ENCODE peak calls at places on chromosomes 6 and 20, in six cellular contexts. One of them, this sample, is unnamed.

GRCh38 chr6:23413327-23414203 is 712.5 kb upstream of the NRSN1 start:
- DNase-seq in ovary: no peak
- DNase-seq in tibial artery: no peak
- DNase-seq in lower lobe of right lung: no peak
- DNase-seq in right cardiac atrium: no peak
- DNase-seq in stomach: no peak
- DNase-seq in this sample: no peak

GRCh38 chr6:10659697-10660348 is 34.6 kb downstream of the C6orf52 start:
- DNase-seq in ovary: no peak
- DNase-seq in tibial artery: no peak
- DNase-seq in lower lobe of right lung: peak; percentile 45
- DNase-seq in right cardiac atrium: peak; percentile 53
- DNase-seq in stomach: peak; percentile 26
- DNase-seq in this sample: no peak

GRCh38 chr6:158518196-158519127 is 41.4 kb upstream of the TMEM181 start:
- DNase-seq in ovary: no peak
- DNase-seq in tibial artery: no peak
- DNase-seq in lower lobe of right lung: no peak
- DNase-seq in right cardiac atrium: peak; percentile 67
- DNase-seq in stomach: peak; percentile 63
- DNase-seq in this sample: peak; percentile 38

GRCh38 chr6:14542670-14543366 is 425.2 kb downstream of the CD83 start:
- DNase-seq in ovary: no peak
- DNase-seq in tibial artery: no peak
- DNase-seq in lower lobe of right lung: no peak
- DNase-seq in right cardiac atrium: no peak
- DNase-seq in stomach: no peak
- DNase-seq in this sample: no peak

GRCh38 chr6:131038612-131039344 is 24.3 kb downstream of the EPB41L2 start:
- DNase-seq in ovary: no peak
- DNase-seq in tibial artery: no peak
- DNase-seq in lower lobe of right lung: no peak
- DNase-seq in right cardiac atrium: no peak
- DNase-seq in stomach: no peak
- DNase-seq in this sample: no peak

GRCh38 chr6:139047677-139048076 is 19.1 kb downstream of the ABRACL start:
- DNase-seq in ovary: no peak
- DNase-seq in tibial artery: no peak
- DNase-seq in lower lobe of right lung: no peak
- DNase-seq in right cardiac atrium: no peak
- DNase-seq in stomach: no peak
- DNase-seq in this sample: no peak

GRCh38 chr20:44910690-44911262 is 916 bp downstream of the PABPC1L start:
- DNase-seq in ovary: no peak
- DNase-seq in tibial artery: no peak
- DNase-seq in lower lobe of right lung: no peak
- DNase-seq in right cardiac atrium: no peak
- DNase-seq in stomach: no peak
- DNase-seq in this sample: no peak

GRCh38 chr6:170404697-170405096 is 98.1 kb downstream of the FAM120B start:
- DNase-seq in ovary: no peak
- DNase-seq in tibial artery: no peak
- DNase-seq in lower lobe of right lung: no peak
- DNase-seq in right cardiac atrium: no peak
- DNase-seq in stomach: no peak
- DNase-seq in this sample: no peak

GRCh38 chr20:63351811-63352591 is 9.1 kb downstream of the CHRNA4 start:
- DNase-seq in ovary: no peak
- DNase-seq in tibial artery: no peak
- DNase-seq in lower lobe of right lung: no peak
- DNase-seq in right cardiac atrium: peak; percentile 79
- DNase-seq in stomach: no peak
- DNase-seq in this sample: peak; percentile 22

GRCh38 chr20:52948491-52948890 is 23.7 kb upstream of the TSHZ2 start:
- DNase-seq in ovary: no peak
- DNase-seq in tibial artery: no peak
- DNase-seq in lower lobe of right lung: no peak
- DNase-seq in right cardiac atrium: no peak
- DNase-seq in stomach: no peak
- DNase-seq in this sample: no peak

GRCh38 chr6:4944325-4944724 is 59.5 kb downstream of the RPP40 start:
- DNase-seq in ovary: no peak
- DNase-seq in tibial artery: no peak
- DNase-seq in lower lobe of right lung: no peak
- DNase-seq in right cardiac atrium: no peak
- DNase-seq in stomach: no peak
- DNase-seq in this sample: no peak

GRCh38 chr6:4943716-4944115 is 60.1 kb downstream of the RPP40 start:
- DNase-seq in ovary: no peak
- DNase-seq in tibial artery: no peak
- DNase-seq in lower lobe of right lung: no peak
- DNase-seq in right cardiac atrium: no peak
- DNase-seq in stomach: no peak
- DNase-seq in this sample: no peak

GRCh38 chr6:4940416-4940815 is 63.4 kb downstream of the RPP40 start:
- DNase-seq in ovary: no peak
- DNase-seq in tibial artery: no peak
- DNase-seq in lower lobe of right lung: no peak
- DNase-seq in right cardiac atrium: no peak
- DNase-seq in stomach: no peak
- DNase-seq in this sample: no peak

GRCh38 chr6:4942673-4943009 is 61.2 kb downstream of the RPP40 start:
- DNase-seq in ovary: no peak
- DNase-seq in tibial artery: no peak
- DNase-seq in lower lobe of right lung: no peak
- DNase-seq in right cardiac atrium: no peak
- DNase-seq in stomach: no peak
- DNase-seq in this sample: no peak

GRCh38 chr6:4941782-4942672 is 61.8 kb downstream of the RPP40 start:
- DNase-seq in ovary: no peak
- DNase-seq in tibial artery: no peak
- DNase-seq in lower lobe of right lung: no peak
- DNase-seq in right cardiac atrium: no peak
- DNase-seq in stomach: no peak
- DNase-seq in this sample: no peak
- H3K27ac ChIP-seq in ovary: no peak overlapping the region
- H3K27ac ChIP-seq in tibial artery: no peak overlapping the region
- H3K27ac ChIP-seq in lower lobe of right lung: no peak overlapping the region
- H3K27ac ChIP-seq in right cardiac atrium: no peak overlapping the region
- H3K27ac ChIP-seq in stomach: no peak overlapping the region
- H3K27ac ChIP-seq in this sample: no peak overlapping the region

DNA sequence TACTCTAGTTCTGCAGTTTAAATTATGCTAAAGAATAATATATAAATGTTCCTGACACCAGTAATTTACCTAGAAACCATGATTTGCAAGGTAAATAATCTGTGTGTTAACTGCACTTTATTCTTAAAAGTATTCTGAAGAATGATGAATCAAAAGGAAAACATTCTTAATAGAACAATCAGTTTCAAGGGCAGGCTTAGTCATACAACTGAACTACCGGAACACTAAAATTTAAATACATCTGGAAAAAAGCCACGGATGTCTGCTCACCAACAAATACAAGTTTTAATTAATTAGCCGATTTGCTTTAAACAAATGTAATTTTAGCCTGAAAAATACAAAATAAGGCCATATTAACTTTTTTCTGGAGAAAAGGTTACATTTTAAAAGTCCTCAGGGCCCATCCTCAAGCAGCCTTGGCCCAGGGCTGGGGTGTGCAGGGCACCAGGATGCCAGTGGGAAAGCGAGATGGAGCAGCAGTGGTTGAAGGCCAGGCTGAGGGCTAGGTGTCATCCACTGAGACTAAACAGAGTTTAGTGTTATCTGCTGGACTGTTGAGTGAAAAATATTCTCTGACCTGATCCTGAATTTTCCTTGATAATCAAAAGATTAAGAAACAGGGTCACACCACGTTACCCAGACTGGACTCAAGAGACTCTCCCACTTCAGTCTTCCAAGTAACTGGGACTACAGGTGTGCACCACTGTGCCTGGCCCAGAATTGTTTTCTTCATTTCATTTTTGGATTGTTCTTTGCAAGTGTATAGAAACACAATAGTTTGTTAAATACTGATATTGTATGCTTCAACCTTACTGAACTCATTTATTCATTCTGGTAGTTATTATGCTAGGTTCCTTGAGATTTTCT is 88.2 kb upstream of the DST start:
- DNase-seq in ovary: no peak
- DNase-seq in tibial artery: no peak
- DNase-seq in lower lobe of right lung: no peak
- DNase-seq in right cardiac atrium: no peak
- DNase-seq in stomach: no peak
- DNase-seq in this sample: no peak
- H3K27ac ChIP-seq in ovary: peak overlapping the region; percentile 15
- H3K27ac ChIP-seq in tibial artery: peak overlapping the region; percentile 34
- H3K27ac ChIP-seq in lower lobe of right lung: no peak overlapping the region
- H3K27ac ChIP-seq in right cardiac atrium: peak overlapping the region; percentile 52
- H3K27ac ChIP-seq in stomach: peak overlapping the region; percentile 74
- H3K27ac ChIP-seq in this sample: peak overlapping the region; percentile 11

DNA sequence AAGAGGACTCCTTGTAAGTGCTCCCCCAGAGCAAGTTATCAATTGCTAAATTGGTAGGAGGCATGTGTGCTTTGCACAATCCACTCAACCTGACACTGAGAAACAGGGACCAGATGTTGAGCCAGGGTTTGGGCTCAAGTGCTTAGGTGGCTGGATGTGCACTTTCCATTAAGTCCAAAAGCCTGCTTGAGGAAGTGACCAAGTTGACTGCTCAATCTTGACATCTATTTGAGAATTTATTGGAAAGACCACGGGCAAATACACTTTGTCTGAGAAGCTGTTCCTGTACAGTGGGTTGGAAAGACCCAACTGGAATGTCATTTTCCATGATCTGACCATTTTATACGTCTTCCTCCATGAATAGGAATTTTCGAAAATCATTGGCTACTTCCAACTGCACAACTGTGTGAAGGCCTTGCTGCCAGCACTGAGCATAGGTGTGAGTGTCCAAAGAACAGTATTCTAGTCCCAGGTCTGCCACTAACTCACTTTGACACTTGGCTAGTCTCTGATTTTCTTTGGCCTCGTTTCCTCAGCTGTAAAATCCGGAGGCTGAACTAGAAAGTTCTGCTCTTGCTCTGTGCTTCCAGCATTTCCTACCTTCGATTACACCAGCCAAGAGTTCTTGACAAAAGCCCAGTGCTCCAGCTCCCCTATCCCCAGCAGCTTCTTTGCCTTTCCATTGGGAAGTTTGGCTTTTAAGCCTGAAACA is 186.9 kb upstream of the ECI2 start:
- DNase-seq in ovary: no peak
- DNase-seq in tibial artery: no peak
- DNase-seq in lower lobe of right lung: no peak
- DNase-seq in right cardiac atrium: no peak
- DNase-seq in stomach: no peak
- DNase-seq in this sample: no peak
- H3K27ac ChIP-seq in ovary: no peak overlapping the region
- H3K27ac ChIP-seq in tibial artery: no peak overlapping the region
- H3K27ac ChIP-seq in lower lobe of right lung: no peak overlapping the region
- H3K27ac ChIP-seq in right cardiac atrium: no peak overlapping the region
- H3K27ac ChIP-seq in stomach: no peak overlapping the region
- H3K27ac ChIP-seq in this sample: no peak overlapping the region

DNA sequence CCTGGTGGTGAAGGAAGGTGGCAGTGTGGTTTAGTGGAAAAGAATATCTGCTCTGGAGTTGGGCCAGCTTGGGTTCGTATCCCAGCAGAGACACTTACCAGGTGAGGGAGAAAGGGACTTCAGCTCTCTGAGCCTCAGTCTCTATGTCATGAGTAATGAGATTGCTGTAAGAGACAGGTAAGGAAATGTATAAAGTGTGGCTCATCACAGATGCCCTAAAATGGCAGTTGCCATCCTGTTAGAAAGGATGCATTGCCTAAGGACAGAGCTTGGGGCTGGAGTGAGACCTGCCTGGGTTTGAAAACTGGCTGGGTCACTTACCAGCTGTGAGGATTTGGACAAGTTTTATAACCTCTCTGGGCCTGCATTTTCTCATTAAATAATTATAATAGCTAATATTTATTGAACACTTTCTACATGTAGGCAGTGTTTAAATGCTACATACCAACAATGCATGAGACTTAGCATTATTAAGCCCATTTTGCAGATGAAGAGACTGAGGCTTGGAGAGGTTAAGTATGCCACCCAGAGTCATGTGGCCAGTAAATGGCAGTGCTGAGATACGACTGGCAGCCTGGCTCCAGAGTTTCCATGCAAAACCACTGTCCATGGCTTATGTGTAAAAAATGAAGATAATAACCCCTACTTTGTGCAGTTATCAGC is 157.0 kb downstream of the SOBP start:
- DNase-seq in ovary: no peak
- DNase-seq in tibial artery: no peak
- DNase-seq in lower lobe of right lung: no peak
- DNase-seq in right cardiac atrium: no peak
- DNase-seq in stomach: no peak
- DNase-seq in this sample: no peak
- H3K27ac ChIP-seq in ovary: no peak overlapping the region
- H3K27ac ChIP-seq in tibial artery: no peak overlapping the region
- H3K27ac ChIP-seq in lower lobe of right lung: peak overlapping the region; percentile 54
- H3K27ac ChIP-seq in right cardiac atrium: peak overlapping the region; percentile 6
- H3K27ac ChIP-seq in stomach: no peak overlapping the region
- H3K27ac ChIP-seq in this sample: peak overlapping the region; percentile 21

GRCh38 chr6:45577836-45578504 is 200.2 kb upstream of the SUPT3H start:
- DNase-seq in ovary: no peak
- DNase-seq in tibial artery: no peak
- DNase-seq in lower lobe of right lung: no peak
- DNase-seq in right cardiac atrium: no peak
- DNase-seq in stomach: no peak
- DNase-seq in this sample: no peak
- H3K27ac ChIP-seq in ovary: no peak overlapping the region
- H3K27ac ChIP-seq in tibial artery: no peak overlapping the region
- H3K27ac ChIP-seq in lower lobe of right lung: no peak overlapping the region
- H3K27ac ChIP-seq in right cardiac atrium: no peak overlapping the region
- H3K27ac ChIP-seq in stomach: peak overlapping the region; percentile 48
- H3K27ac ChIP-seq in this sample: no peak overlapping the region

GRCh38 chr6:100230115-100230975 is 234.4 kb downstream of the SIM1 start:
- DNase-seq in ovary: no peak
- DNase-seq in tibial artery: no peak
- DNase-seq in lower lobe of right lung: no peak
- DNase-seq in right cardiac atrium: no peak
- DNase-seq in stomach: no peak
- DNase-seq in this sample: no peak

GRCh38 chr6:100230976-100231316 is 233.8 kb downstream of the SIM1 start:
- DNase-seq in ovary: no peak
- DNase-seq in tibial artery: no peak
- DNase-seq in lower lobe of right lung: no peak
- DNase-seq in right cardiac atrium: no peak
- DNase-seq in stomach: no peak
- DNase-seq in this sample: no peak

GRCh38 chr6:100228437-100229424 is 234.7 kb upstream of the MCHR2 start:
- DNase-seq in ovary: peak; percentile 13
- DNase-seq in tibial artery: peak; percentile 62
- DNase-seq in lower lobe of right lung: peak; percentile 83
- DNase-seq in right cardiac atrium: peak; percentile 92
- DNase-seq in stomach: peak; percentile 75
- DNase-seq in this sample: peak; percentile 40

GRCh38 chr6:100226811-100227210 is 232.8 kb upstream of the MCHR2 start:
- DNase-seq in ovary: no peak
- DNase-seq in tibial artery: no peak
- DNase-seq in lower lobe of right lung: no peak
- DNase-seq in right cardiac atrium: no peak
- DNase-seq in stomach: no peak
- DNase-seq in this sample: no peak

DNA sequence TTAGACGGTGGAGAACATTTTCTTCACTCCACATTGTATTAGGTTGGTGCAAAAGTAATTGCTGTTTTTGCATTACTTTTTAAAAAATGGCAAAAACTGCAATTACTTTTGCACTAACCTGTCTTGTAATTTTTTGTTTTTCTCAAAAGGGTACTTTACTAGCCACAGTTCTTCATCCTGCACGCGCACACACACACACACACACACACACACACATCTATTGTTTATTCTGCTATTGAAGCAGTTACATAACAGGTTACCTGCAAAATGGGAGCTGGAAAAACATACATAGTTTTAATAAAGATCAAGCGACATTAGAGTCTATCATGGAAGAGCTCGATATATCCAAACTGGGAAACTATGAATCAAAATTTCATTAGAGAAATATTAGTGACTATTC is 235.2 kb downstream of the SIM1 start:
- DNase-seq in ovary: no peak
- DNase-seq in tibial artery: no peak
- DNase-seq in lower lobe of right lung: peak; percentile 41
- DNase-seq in right cardiac atrium: no peak
- DNase-seq in stomach: no peak
- DNase-seq in this sample: no peak
- H3K27ac ChIP-seq in ovary: no peak overlapping the region
- H3K27ac ChIP-seq in tibial artery: no peak overlapping the region
- H3K27ac ChIP-seq in lower lobe of right lung: no peak overlapping the region
- H3K27ac ChIP-seq in right cardiac atrium: no peak overlapping the region
- H3K27ac ChIP-seq in stomach: no peak overlapping the region
- H3K27ac ChIP-seq in this sample: no peak overlapping the region

This sample was measured in heart right ventricle.